ENCODE peak calls at places on chromosomes 7 and 10, in ten cellular contexts. W is NB4; N is islet precursor cell; O is heart right ventricle; J is activated CD4-positive, alpha-beta T cell treated with anti-CD3 and anti-CD28 coated beads, Interleukin-2, amount 10 ng/mL, durations not matched to agents 7 days and 5 days; G is T47D; V is activated CD8-positive, alpha-beta memory T cell treated with anti-CD3 and anti-CD28 coated beads, Interleukin-2, amount 50 U/mL, for 4 hours; L is Daoy; H is activated gamma-delta T cell; C is stimulated activated CD8-positive, alpha-beta memory T cell treated with anti-CD3 and anti-CD28 coated beads, Interleukin-15, amount 100 ng/mL, for 4 hours. Y is an unnamed sample.

GRCh38 chr7:55245271-55245723 is 119.8 kb upstream of the LANCL2 start:
- DNase-seq in W (no peak), N (peak), O (no peak), J (no peak), G (no peak), V (no peak), L (peak), H (no peak), C (no peak), Y (no peak)

GRCh38 chr10:24897326-24897926 is 55.0 kb downstream of the PRTFDC1 start:
- DNase-seq in W (no peak), N (no peak), O (no peak), J (no peak), G (no peak), V (no peak), L (peak), H (no peak), C (no peak), Y (no peak)

GRCh38 chr10:78259394-78259793 is 225.7 kb downstream of the RPS24 start:
- DNase-seq in W (peak), N (no peak), O (no peak), J (no peak), G (no peak), V (no peak), L (no peak), H (no peak), C (no peak), Y (no peak)

GRCh38 chr7:134784251-134785049 is 5.0 kb downstream of the CALD1 start:
- DNase-seq in W (no peak), N (no peak), O (no peak), J (no peak), G (no peak), V (no peak), L (no peak), H (no peak), C (no peak), Y (no peak)

GRCh38 chr7:73822319-73823173 is 8.2 kb upstream of the CLDN4 start:
- DNase-seq in W (no peak), N (peak), O (no peak), J (no peak), G (peak), V (no peak), L (peak), H (no peak), C (no peak), Y (no peak)

GRCh38 chr7:92221766-92222165 is 23.9 kb downstream of the KRIT1 start:
- DNase-seq in W (no peak), N (no peak), O (no peak), J (no peak), G (no peak), V (no peak), L (no peak), H (no peak), C (no peak), Y (no peak)

GRCh38 chr7:38512704-38513103 is 118.5 kb downstream of the AMPH start:
- DNase-seq in W (no peak), N (no peak), O (no peak), J (no peak), G (peak), V (no peak), L (no peak), H (no peak), C (no peak), Y (no peak)

GRCh38 chr7:20374391-20374790 is 43.7 kb downstream of the ITGB8 start:
- DNase-seq in W (peak), N (no peak), O (no peak), J (no peak), G (no peak), V (no peak), L (no peak), H (no peak), C (no peak), Y (no peak)

GRCh38 chr7:76125560-76125959 is 76.1 kb upstream of the SRRM3 start:
- DNase-seq in W (no peak), N (no peak), O (no peak), J (no peak), G (no peak), V (no peak), L (no peak), H (no peak), C (no peak), Y (no peak)

GRCh38 chr7:120920588-120920987 is 30.0 kb upstream of the ING3 start:
- DNase-seq in W (no peak), N (no peak), O (no peak), J (no peak), G (no peak), V (no peak), L (no peak), H (no peak), C (no peak), Y (no peak)

GRCh38 chr10:71486465-71487114 is 89.9 kb downstream of the CDH23 start:
- DNase-seq in W (peak), N (peak), O (no peak), J (peak), G (peak), V (peak), L (peak), H (no peak), C (no peak), Y (peak)

GRCh38 chr10:78287618-78288017 is 254.0 kb downstream of the RPS24 start:
- DNase-seq in W (no peak), N (no peak), O (no peak), J (no peak), G (no peak), V (no peak), L (no peak), H (no peak), C (no peak), Y (no peak)

GRCh38 chr7:82221152-82221674 is 222.4 kb downstream of the CACNA2D1 start:
- DNase-seq in W (no peak), N (no peak), O (no peak), J (no peak), G (no peak), V (no peak), L (no peak), H (no peak), C (no peak), Y (no peak)

GRCh38 chr7:3112499-3113134 is 69.0 kb upstream of the CARD11 start:
- DNase-seq in W (no peak), N (no peak), O (no peak), J (peak), G (peak), V (no peak), L (no peak), H (no peak), C (no peak), Y (no peak)

GRCh38 chr10:90982406-90983008 is 61.6 kb upstream of the ANKRD1 start:
- DNase-seq in W (no peak), N (no peak), O (no peak), J (no peak), G (no peak), V (no peak), L (no peak), H (no peak), C (no peak), Y (no peak)

GRCh38 chr7:93778384-93778783 is 112.2 kb downstream of the TFPI2 start:
- DNase-seq in W (no peak), N (no peak), O (no peak), J (no peak), G (no peak), V (no peak), L (no peak), H (no peak), C (no peak), Y (no peak)

GRCh38 chr7:150367677-150368097 is 935 bp upstream of the REPIN1 start:
- DNase-seq in W (no peak), N (no peak), O (no peak), J (no peak), G (no peak), V (no peak), L (no peak), H (no peak), C (no peak), Y (no peak)

GRCh38 chr7:77453531-77453930 is 37.4 kb upstream of the GSAP start:
- DNase-seq in W (no peak), N (no peak), O (no peak), J (no peak), G (peak), V (no peak), L (no peak), H (no peak), C (no peak), Y (no peak)

GRCh38 chr10:43229208-43230061 is 37.4 kb downstream of the RASGEF1A start:
- DNase-seq in W (no peak), N (peak), O (no peak), J (peak), G (peak), V (peak), L (peak), H (peak), C (no peak), Y (no peak)

GRCh38 chr7:134480730-134481129 is 21.8 kb upstream of the AKR1B1 start:
- DNase-seq in W (peak), N (peak), O (no peak), J (no peak), G (peak), V (no peak), L (peak), H (no peak), C (no peak), Y (peak)

GRCh38 chr10:86594535-86594934 is 59.8 kb upstream of the OPN4 start:
- DNase-seq in W (peak), N (no peak), O (no peak), J (no peak), G (no peak), V (no peak), L (peak), H (no peak), C (no peak), Y (no peak)

GRCh38 chr7:139058963-139059362 is 23.1 kb upstream of the ZC3HAV1L start:
- DNase-seq in W (peak), N (no peak), O (peak), J (no peak), G (no peak), V (no peak), L (no peak), H (no peak), C (no peak), Y (no peak)

GRCh38 chr7:3867847-3868246 is 566.8 kb downstream of the SDK1 start:
- DNase-seq in W (no peak), N (no peak), O (no peak), J (no peak), G (no peak), V (no peak), L (no peak), H (no peak), C (no peak), Y (no peak)

GRCh38 chr7:24717694-24718320 is 39.5 kb downstream of the GSDME start:
- DNase-seq in W (peak), N (peak), O (no peak), J (no peak), G (no peak), V (no peak), L (no peak), H (no peak), C (no peak), Y (no peak)

GRCh38 chr7:13800694-13801448 is 188.6 kb downstream of the ETV1 start:
- DNase-seq in W (no peak), N (no peak), O (no peak), J (no peak), G (no peak), V (no peak), L (peak), H (no peak), C (peak), Y (no peak)

GRCh38 chr7:7770228-7770627 is 51.8 kb upstream of the RPA3 start:
- DNase-seq in W (no peak), N (no peak), O (no peak), J (no peak), G (no peak), V (no peak), L (no peak), H (no peak), C (no peak), Y (no peak)